ENCODE peak calls at places on chromosome 11, in eight cellular contexts. S, W, J, V, C, X, M and P are unnamed samples.
A peak's percentile ranks its signal among the peaks of the same experiment; 100 is the strongest.

GRCh38 chr11:122723576-122723975 is 68.1 kb downstream of the UBASH3B start:
- DNase-seq in S (no peak), W (no peak), J (no peak), V (no peak), C (no peak), X (no peak), M (no peak), P (no peak)

GRCh38 chr11:14290422-14290821 is 68.6 kb downstream of the RRAS2 start:
- DNase-seq in S (no peak), W (no peak), J (no peak), V (no peak), C (no peak), X (no peak), M (no peak), P (no peak)

GRCh38 chr11:69640260-69640994 is 529 bp upstream of the CCND1 start:
- DNase-seq in S (no peak), W (no peak), J (peak; percentile 77), V (peak; percentile 39), C (no peak), X (peak; percentile 72), M (no peak), P (peak; percentile 67)

GRCh38 chr11:65854871-65855837 is 2.8 kb downstream of the CFL1 start:
- DNase-seq in S (no peak), W (no peak), J (peak; percentile 62), V (no peak), C (no peak), X (no peak), M (no peak), P (peak; percentile 63)

GRCh38 chr11:130115218-130115617 is 44.4 kb upstream of the ST14 start:
- DNase-seq in S (no peak), W (no peak), J (no peak), V (peak; percentile 35), C (peak; percentile 21), X (no peak), M (no peak), P (no peak)

GRCh38 chr11:27191061-27191460 is 150.4 kb downstream of the BBOX1 start:
- DNase-seq in S (no peak), W (no peak), J (no peak), V (no peak), C (no peak), X (no peak), M (no peak), P (no peak)

GRCh38 chr11:47001666-47002285 is 65.2 kb downstream of the CSTPP1 start:
- DNase-seq in S (no peak), W (no peak), J (no peak), V (peak; percentile 37), C (no peak), X (no peak), M (no peak), P (no peak)

GRCh38 chr11:36469063-36469462 is 41.0 kb downstream of the TRAF6 start:
- DNase-seq in S (no peak), W (no peak), J (no peak), V (no peak), C (no peak), X (no peak), M (no peak), P (no peak)

GRCh38 chr11:120660024-120660565 is 148.5 kb downstream of the GRIK4 start:
- DNase-seq in S (no peak), W (peak; percentile 44), J (no peak), V (peak; percentile 14), C (peak; percentile 50), X (no peak), M (no peak), P (peak; percentile 41)

GRCh38 chr11:8068605-8069221 is 12.3 kb upstream of the TUB start:
- DNase-seq in S (no peak), W (peak; percentile 27), J (no peak), V (peak; percentile 92), C (peak; percentile 53), X (peak; percentile 69), M (peak; percentile 71), P (no peak)

GRCh38 chr11:44574620-44575287 is 9.3 kb downstream of the CD82 start:
- DNase-seq in S (no peak), W (no peak), J (no peak), V (peak; percentile 92), C (no peak), X (no peak), M (no peak), P (no peak)

GRCh38 chr11:476416-476815 is 26.3 kb downstream of the PTDSS2 start:
- DNase-seq in S (no peak), W (no peak), J (no peak), V (no peak), C (no peak), X (no peak), M (no peak), P (no peak)

GRCh38 chr11:115893701-115894100 is 389.5 kb upstream of the CADM1 start:
- DNase-seq in S (peak; percentile 17), W (no peak), J (no peak), V (no peak), C (no peak), X (no peak), M (no peak), P (no peak)

GRCh38 chr11:10581481-10582019 is 13.1 kb upstream of the LYVE1 start:
- DNase-seq in S (peak; percentile 48), W (no peak), J (no peak), V (no peak), C (peak; percentile 14), X (peak; percentile 67), M (no peak), P (no peak)

GRCh38 chr11:104665631-104666030 is 232.6 kb downstream of the CASP12 start:
- DNase-seq in S (no peak), W (no peak), J (no peak), V (peak; percentile 94), C (no peak), X (no peak), M (no peak), P (no peak)

GRCh38 chr11:119051440-119052162 is 5.4 kb downstream of the HYOU1 start:
- DNase-seq in S (no peak), W (no peak), J (no peak), V (no peak), C (no peak), X (no peak), M (no peak), P (peak; percentile 39)

GRCh38 chr11:70862093-70862492 is 390.3 kb downstream of the SHANK2 start:
- DNase-seq in S (no peak), W (no peak), J (no peak), V (no peak), C (no peak), X (no peak), M (no peak), P (no peak)

GRCh38 chr11:122756417-122756816 is 81.9 kb upstream of the CRTAM start:
- DNase-seq in S (no peak), W (no peak), J (peak; percentile 75), V (no peak), C (no peak), X (peak; percentile 59), M (no peak), P (peak; percentile 41)

GRCh38 chr11:117037279-117037951 is 60.8 kb downstream of the SIK3 start:
- DNase-seq in S (no peak), W (no peak), J (no peak), V (no peak), C (no peak), X (no peak), M (no peak), P (no peak)

GRCh38 chr11:117042689-117043088 is 55.5 kb downstream of the SIK3 start:
- DNase-seq in S (no peak), W (no peak), J (no peak), V (no peak), C (no peak), X (no peak), M (no peak), P (no peak)

GRCh38 chr11:117037952-117038350 is 60.3 kb downstream of the SIK3 start:
- DNase-seq in S (no peak), W (no peak), J (no peak), V (no peak), C (no peak), X (no peak), M (no peak), P (no peak)

GRCh38 chr11:117039897-117040296 is 58.3 kb downstream of the SIK3 start:
- DNase-seq in S (no peak), W (no peak), J (no peak), V (no peak), C (no peak), X (no peak), M (no peak), P (no peak)

DNA sequence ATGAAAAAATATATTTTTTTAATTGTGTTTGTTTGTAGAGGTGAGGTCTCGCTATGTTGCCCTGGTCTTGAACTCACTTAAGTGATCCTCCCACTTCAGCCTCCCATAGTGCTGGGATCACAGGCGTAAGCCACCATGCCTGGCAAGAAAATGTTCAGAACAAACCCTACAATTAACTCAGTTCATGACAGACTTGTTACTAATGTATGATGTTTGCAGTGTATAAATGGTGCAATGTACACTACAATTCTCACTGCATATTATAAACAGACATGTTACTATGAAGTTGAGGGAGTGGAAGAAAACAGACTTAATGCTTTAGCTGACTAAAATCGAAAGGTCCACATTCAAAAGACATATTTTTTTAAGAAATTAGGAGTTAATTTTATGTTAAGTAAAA is 59.0 kb downstream of the SIK3 start:
- DNase-seq in S (no peak), W (no peak), J (no peak), V (no peak), C (no peak), X (no peak), M (no peak), P (no peak)
- H3K4me1 ChIP-seq in S (peaks cover 1% of the 10 kb centered on the region), W (peaks cover 26% of the 10 kb centered on the region), J (peaks cover 26% of the 10 kb centered on the region), V (peaks cover 2% of the 10 kb centered on the region), C (peaks cover 26% of the 10 kb centered on the region), X (peaks cover 48% of the 10 kb centered on the region), M (no peaks in the 10 kb centered on the region), P (peaks cover 27% of the 10 kb centered on the region)

GRCh38 chr11:131671764-131672163 is 301.3 kb downstream of the NTM start:
- DNase-seq in S (no peak), W (no peak), J (no peak), V (no peak), C (no peak), X (no peak), M (no peak), P (no peak)
- TF ChIP-seq CTCF in S (no peak), W (no peak), J (no peak), V (no peak), C (no peak), X (no peak), M (no peak), P (no peak)

DNA sequence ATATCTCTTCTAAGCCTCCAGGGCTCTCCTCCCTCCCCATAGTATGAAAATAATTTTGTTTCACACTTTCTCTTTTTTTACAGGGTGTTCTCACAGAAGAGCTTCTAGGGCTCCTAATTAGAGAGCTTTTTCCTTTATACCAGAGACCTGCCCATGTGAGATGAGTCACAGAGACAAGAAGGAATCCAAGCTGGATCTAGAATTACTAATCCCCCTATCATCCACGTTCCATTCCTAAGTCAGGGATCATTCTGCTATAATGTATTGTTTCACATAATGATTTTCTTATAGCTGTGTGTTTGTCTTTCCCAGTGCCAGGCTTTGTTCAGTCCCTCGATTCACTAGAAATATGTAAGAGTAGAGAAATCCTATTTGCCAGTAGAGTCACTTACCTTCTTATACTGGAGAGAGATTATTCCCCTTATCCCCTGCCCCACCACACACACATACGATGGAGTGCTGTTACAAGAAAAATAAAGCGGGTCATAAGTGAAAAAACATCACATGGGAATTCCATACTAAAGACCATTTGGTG is 778.3 kb upstream of the LRRC4C start:
- DNase-seq in S (no peak), W (no peak), J (no peak), V (no peak), C (no peak), X (no peak), M (no peak), P (no peak)
- H3K9me3 ChIP-seq in S (no peaks in the 10 kb centered on the region), W (no peaks in the 10 kb centered on the region), J (no peaks in the 10 kb centered on the region), V (no peaks in the 10 kb centered on the region), C (no peaks in the 10 kb centered on the region), X (no peaks in the 10 kb centered on the region), M (no peaks in the 10 kb centered on the region), P (peaks cover 6% of the 10 kb centered on the region)

GRCh38 chr11:48094643-48095339 is 114.4 kb downstream of the PTPRJ start:
- DNase-seq in S (no peak), W (no peak), J (no peak), V (no peak), C (no peak), X (no peak), M (no peak), P (no peak)
- H3K4me1 ChIP-seq in S (peaks cover 10% of the 10 kb centered on the region), W (peaks cover 85% of the 10 kb centered on the region), J (peaks cover 26% of the 10 kb centered on the region), V (no peaks in the 10 kb centered on the region), C (peaks cover 27% of the 10 kb centered on the region), X (peaks cover 35% of the 10 kb centered on the region), M (no peaks in the 10 kb centered on the region), P (peaks cover 28% of the 10 kb centered on the region)